ENCODE peak calls at places on chromosome 2, in four cellular contexts. One of them, this sample, is unnamed. For H3K79me2, the result is how much of the 10 kb centered on the place peaks cover.

GRCh38 chr2:180324191-180324590 is 317.1 kb upstream of the CWC22 start:
- DNase-seq in HepG2: no peak
- DNase-seq in K562: no peak
- DNase-seq in GM12878: no peak
- DNase-seq in this sample: no peak

GRCh38 chr2:205692095-205692494 is 9.8 kb downstream of the NRP2 start:
- DNase-seq in HepG2: no peak
- DNase-seq in K562: no peak
- DNase-seq in GM12878: no peak
- DNase-seq in this sample: no peak

GRCh38 chr2:233114421-233114861 is 54.3 kb downstream of the INPP5D start:
- DNase-seq in K562: no peak
- DNase-seq in GM12878: no peak
- DNase-seq in HepG2: no peak
- DNase-seq in this sample: no peak

GRCh38 chr2:68733365-68733764 is 1.2 kb upstream of the ARHGAP25 start:
- DNase-seq in GM12878: no peak
- DNase-seq in K562: no peak
- DNase-seq in HepG2: no peak
- DNase-seq in this sample: no peak

GRCh38 chr2:205079173-205079572 is 533.9 kb downstream of the PARD3B start:
- DNase-seq in HepG2: no peak
- DNase-seq in K562: no peak
- DNase-seq in GM12878: no peak
- DNase-seq in this sample: peak

GRCh38 chr2:239806758-239807434 is 218.2 kb downstream of the NDUFA10 start:
- DNase-seq in HepG2: no peak
- DNase-seq in K562: no peak
- DNase-seq in GM12878: no peak
- DNase-seq in this sample: no peak

GRCh38 chr2:169928463-169928864 is 101.2 kb downstream of the UBR3 start:
- DNase-seq in GM12878: no peak
- DNase-seq in HepG2: peak
- DNase-seq in K562: peak
- DNase-seq in this sample: peak

GRCh38 chr2:62724886-62725711 is 19.6 kb downstream of the EHBP1 start:
- DNase-seq in GM12878: no peak
- DNase-seq in K562: peak
- DNase-seq in HepG2: no peak
- DNase-seq in this sample: peak

GRCh38 chr2:95025406-95026319 is at the start of gene MAL:
- DNase-seq in GM12878: no peak
- DNase-seq in HepG2: no peak
- DNase-seq in K562: no peak
- DNase-seq in this sample: peak

GRCh38 chr2:55365303-55365702 is 54.4 kb downstream of the CCDC88A start:
- DNase-seq in HepG2: no peak
- DNase-seq in K562: peak
- DNase-seq in GM12878: no peak
- DNase-seq in this sample: no peak

GRCh38 chr2:237894396-237894979 is 35.1 kb downstream of the RAMP1 start:
- DNase-seq in K562: no peak
- DNase-seq in HepG2: no peak
- DNase-seq in GM12878: no peak
- DNase-seq in this sample: no peak

GRCh38 chr2:238528953-238529781 is 102.4 kb downstream of the ASB1 start:
- DNase-seq in HepG2: peak
- DNase-seq in K562: no peak
- DNase-seq in GM12878: no peak
- DNase-seq in this sample: no peak

GRCh38 chr2:17768894-17769293 is 15.0 kb downstream of the GEN1 start:
- DNase-seq in GM12878: no peak
- DNase-seq in HepG2: no peak
- DNase-seq in K562: no peak
- DNase-seq in this sample: no peak

GRCh38 chr2:17759805-17760204 is 5.9 kb downstream of the GEN1 start:
- DNase-seq in GM12878: no peak
- DNase-seq in HepG2: no peak
- DNase-seq in K562: no peak
- DNase-seq in this sample: no peak

GRCh38 chr2:17763641-17764333 is 9.8 kb downstream of the GEN1 start:
- DNase-seq in K562: no peak
- DNase-seq in GM12878: no peak
- DNase-seq in HepG2: no peak
- DNase-seq in this sample: no peak

GRCh38 chr2:17762457-17762856 is 8.5 kb downstream of the GEN1 start:
- DNase-seq in HepG2: no peak
- DNase-seq in K562: no peak
- DNase-seq in GM12878: no peak
- DNase-seq in this sample: no peak

DNA sequence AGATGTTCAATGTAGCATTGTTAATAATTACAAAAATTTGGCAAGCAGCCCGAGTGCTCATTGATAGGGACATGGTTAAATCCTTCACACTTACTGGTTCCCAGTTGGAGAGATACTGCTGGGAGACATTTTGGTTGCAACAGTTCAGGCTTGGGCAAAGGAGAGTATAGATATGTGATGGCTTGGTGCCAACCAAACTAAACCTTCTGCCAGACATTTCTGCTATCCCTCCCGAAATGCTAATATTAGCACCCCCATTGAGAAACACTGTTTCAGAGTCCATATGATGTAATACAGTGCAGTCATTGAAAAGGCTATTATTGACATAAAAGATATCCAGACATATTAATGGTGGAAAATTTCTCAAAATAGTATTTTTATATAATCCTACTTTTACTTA is 11.5 kb downstream of the GEN1 start:
- DNase-seq in GM12878: no peak
- DNase-seq in HepG2: peak
- DNase-seq in K562: no peak
- DNase-seq in this sample: no peak
- TF ChIP-seq CREB1 in GM12878: no peak
- TF ChIP-seq CREB1 in HepG2: no peak
- TF ChIP-seq CREB1 in K562: no peak
- TF ChIP-seq CREB1 in this sample: no peak

GRCh38 chr2:102107741-102108070 is 34.8 kb upstream of the IL1R1 start:
- DNase-seq in GM12878: peak
- DNase-seq in K562: no peak
- DNase-seq in HepG2: peak
- DNase-seq in this sample: no peak
- TF ChIP-seq REST in GM12878: no peak
- TF ChIP-seq REST in K562: no peak
- TF ChIP-seq REST in HepG2: no peak
- TF ChIP-seq REST in this sample: no peak

DNA sequence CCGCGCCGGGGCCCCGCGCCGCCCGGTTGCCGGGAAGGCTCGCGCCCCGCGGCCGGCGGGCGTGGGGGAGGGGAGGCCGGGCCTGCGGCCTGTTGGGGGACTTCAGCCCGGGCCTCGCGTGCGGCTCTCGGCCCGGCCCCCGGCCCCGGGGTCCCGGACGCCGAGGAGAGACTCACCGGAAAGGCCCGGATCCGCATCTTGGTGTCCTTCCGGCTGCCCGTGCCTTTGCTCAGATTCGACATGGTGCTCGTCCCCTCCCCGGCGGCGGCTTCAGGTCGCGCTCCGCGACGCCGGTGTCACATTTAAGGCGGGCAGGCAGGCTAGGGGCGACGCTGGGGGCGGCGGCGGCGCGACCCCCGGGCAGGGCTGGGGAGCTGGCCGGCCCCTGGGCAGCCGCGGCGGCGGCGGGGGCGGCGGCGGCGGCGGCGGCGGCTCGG is 377 bp downstream of the CUL3 start:
- DNase-seq in HepG2: peak
- DNase-seq in GM12878: no peak
- DNase-seq in K562: peak
- DNase-seq in this sample: peak
- H3K79me2 ChIP-seq in HepG2: under half
- H3K79me2 ChIP-seq in GM12878: half or more
- H3K79me2 ChIP-seq in K562: half or more
- H3K79me2 ChIP-seq in this sample: under half

DNA sequence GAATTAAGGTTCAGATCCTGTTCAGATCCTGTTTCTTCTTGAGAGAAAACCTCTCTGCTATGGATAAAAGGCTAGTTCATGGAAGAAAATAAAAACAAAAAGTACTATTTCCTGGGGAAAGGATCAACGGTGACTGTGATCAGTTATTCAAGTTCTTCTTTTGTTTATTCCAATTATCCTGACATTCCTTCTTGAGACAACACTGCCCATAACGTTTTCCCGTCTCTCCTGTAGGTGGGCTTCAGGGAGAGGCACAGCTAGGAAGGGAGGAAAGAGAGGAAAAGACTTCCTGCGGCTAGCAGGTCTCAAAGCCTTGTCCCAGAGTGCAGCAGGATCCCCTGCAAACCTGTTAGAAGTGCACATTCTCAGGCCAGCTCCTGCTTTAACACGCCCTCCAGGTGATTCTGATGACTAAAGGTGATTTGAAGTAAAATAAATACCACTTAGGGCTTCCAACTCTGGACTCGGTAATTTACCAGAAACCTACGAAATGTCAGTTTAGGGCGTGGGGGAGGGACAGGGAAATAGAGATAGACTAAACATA is 4.5 kb upstream of the FHL2 start:
- DNase-seq in K562: no peak
- DNase-seq in HepG2: no peak
- DNase-seq in GM12878: no peak
- DNase-seq in this sample: no peak
- TF ChIP-seq CREB1 in K562: no peak
- TF ChIP-seq CREB1 in HepG2: no peak
- TF ChIP-seq CREB1 in GM12878: no peak
- TF ChIP-seq CREB1 in this sample: no peak

This sample was measured in GM23338.